ENCODE peak calls at places on chromosomes 11 and 22, in eight cellular contexts. One of them, this sample, is unnamed.

GRCh38 chr11:9615031-9615451 is 41.6 kb downstream of the WEE1 start:
- DNase-seq in H54: no peak
- DNase-seq in testis: no peak
- DNase-seq in IMR-90: peak
- DNase-seq in NB4: peak
- DNase-seq in A549: no peak
- DNase-seq in adrenal gland: no peak
- DNase-seq in GM12892: no peak
- DNase-seq in this sample: no peak

GRCh38 chr22:49689858-49690257 is 137.8 kb downstream of the BRD1 start:
- DNase-seq in H54: no peak
- DNase-seq in testis: no peak
- DNase-seq in IMR-90: no peak
- DNase-seq in NB4: no peak
- DNase-seq in A549: no peak
- DNase-seq in adrenal gland: no peak
- DNase-seq in GM12892: no peak
- DNase-seq in this sample: no peak

GRCh38 chr11:105910095-105910715 is 111.8 kb downstream of the MSANTD4 start:
- DNase-seq in H54: no peak
- DNase-seq in testis: no peak
- DNase-seq in IMR-90: peak
- DNase-seq in NB4: no peak
- DNase-seq in A549: no peak
- DNase-seq in adrenal gland: no peak
- DNase-seq in GM12892: no peak
- DNase-seq in this sample: no peak

GRCh38 chr11:131652231-131652630 is 281.8 kb downstream of the NTM start:
- DNase-seq in H54: no peak
- DNase-seq in testis: no peak
- DNase-seq in IMR-90: no peak
- DNase-seq in NB4: no peak
- DNase-seq in A549: no peak
- DNase-seq in adrenal gland: no peak
- DNase-seq in GM12892: no peak
- DNase-seq in this sample: no peak

GRCh38 chr22:26038365-26038764 is 130.9 kb upstream of the SEZ6L start:
- DNase-seq in H54: no peak
- DNase-seq in testis: no peak
- DNase-seq in IMR-90: no peak
- DNase-seq in NB4: no peak
- DNase-seq in A549: no peak
- DNase-seq in adrenal gland: no peak
- DNase-seq in GM12892: no peak
- DNase-seq in this sample: no peak

GRCh38 chr11:11243790-11244469 is 109.1 kb downstream of the CSNK2A3 start:
- DNase-seq in H54: no peak
- DNase-seq in testis: peak
- DNase-seq in IMR-90: no peak
- DNase-seq in NB4: peak
- DNase-seq in A549: peak
- DNase-seq in adrenal gland: peak
- DNase-seq in GM12892: no peak
- DNase-seq in this sample: peak

GRCh38 chr11:225734-226453 is 10.2 kb downstream of the SIRT3 start:
- DNase-seq in H54: no peak
- DNase-seq in testis: no peak
- DNase-seq in IMR-90: peak
- DNase-seq in NB4: peak
- DNase-seq in A549: no peak
- DNase-seq in adrenal gland: peak
- DNase-seq in GM12892: no peak
- DNase-seq in this sample: no peak

GRCh38 chr22:45164217-45165123 is 745 bp downstream of the NUP50 start:
- DNase-seq in H54: no peak
- DNase-seq in testis: no peak
- DNase-seq in IMR-90: no peak
- DNase-seq in NB4: peak
- DNase-seq in A549: peak
- DNase-seq in adrenal gland: no peak
- DNase-seq in GM12892: peak
- DNase-seq in this sample: peak

GRCh38 chr11:133809525-133810178 is 35.7 kb downstream of the SPATA19 start:
- DNase-seq in H54: no peak
- DNase-seq in testis: no peak
- DNase-seq in IMR-90: no peak
- DNase-seq in NB4: no peak
- DNase-seq in A549: no peak
- DNase-seq in adrenal gland: no peak
- DNase-seq in GM12892: no peak
- DNase-seq in this sample: no peak

GRCh38 chr11:106950067-106950491 is 68.2 kb downstream of the GUCY1A2 start:
- DNase-seq in H54: no peak
- DNase-seq in testis: no peak
- DNase-seq in IMR-90: no peak
- DNase-seq in NB4: no peak
- DNase-seq in A549: no peak
- DNase-seq in adrenal gland: no peak
- DNase-seq in GM12892: no peak
- DNase-seq in this sample: no peak

GRCh38 chr11:78801161-78801884 is 226.7 kb upstream of the NARS2 start:
- DNase-seq in H54: no peak
- DNase-seq in testis: no peak
- DNase-seq in IMR-90: peak
- DNase-seq in NB4: peak
- DNase-seq in A549: no peak
- DNase-seq in adrenal gland: peak
- DNase-seq in GM12892: no peak
- DNase-seq in this sample: no peak

GRCh38 chr11:125364085-125364822 is 131.8 kb downstream of the FEZ1 start:
- DNase-seq in H54: no peak
- DNase-seq in testis: no peak
- DNase-seq in IMR-90: peak
- DNase-seq in NB4: no peak
- DNase-seq in A549: no peak
- DNase-seq in adrenal gland: no peak
- DNase-seq in GM12892: no peak
- DNase-seq in this sample: no peak

GRCh38 chr11:45394294-45395085 is 108.3 kb upstream of the SYT13 start:
- DNase-seq in H54: no peak
- DNase-seq in testis: no peak
- DNase-seq in IMR-90: no peak
- DNase-seq in NB4: no peak
- DNase-seq in A549: no peak
- DNase-seq in adrenal gland: no peak
- DNase-seq in GM12892: no peak
- DNase-seq in this sample: no peak

GRCh38 chr11:31106963-31107576 is 262.5 kb downstream of the DCDC1 start:
- DNase-seq in H54: peak
- DNase-seq in testis: peak
- DNase-seq in IMR-90: peak
- DNase-seq in NB4: peak
- DNase-seq in A549: peak
- DNase-seq in adrenal gland: peak
- DNase-seq in GM12892: no peak
- DNase-seq in this sample: peak

GRCh38 chr11:94175545-94175944 is 46.9 kb downstream of the PANX1 start:
- DNase-seq in H54: no peak
- DNase-seq in testis: no peak
- DNase-seq in IMR-90: peak
- DNase-seq in NB4: no peak
- DNase-seq in A549: no peak
- DNase-seq in adrenal gland: no peak
- DNase-seq in GM12892: no peak
- DNase-seq in this sample: no peak

GRCh38 chr22:29245626-29246385 is 22.0 kb downstream of the RHBDD3 start:
- DNase-seq in H54: peak
- DNase-seq in testis: peak
- DNase-seq in IMR-90: peak
- DNase-seq in NB4: peak
- DNase-seq in A549: peak
- DNase-seq in adrenal gland: peak
- DNase-seq in GM12892: peak
- DNase-seq in this sample: peak

GRCh38 chr11:75063732-75064314 is 32.9 kb downstream of the OR2AT4 start:
- DNase-seq in H54: no peak
- DNase-seq in testis: no peak
- DNase-seq in IMR-90: peak
- DNase-seq in NB4: no peak
- DNase-seq in A549: no peak
- DNase-seq in adrenal gland: no peak
- DNase-seq in GM12892: no peak
- DNase-seq in this sample: no peak

GRCh38 chr11:67435727-67436458 is 1.6 kb downstream of the PTPRCAP start:
- DNase-seq in H54: no peak
- DNase-seq in testis: no peak
- DNase-seq in IMR-90: no peak
- DNase-seq in NB4: no peak
- DNase-seq in A549: no peak
- DNase-seq in adrenal gland: no peak
- DNase-seq in GM12892: no peak
- DNase-seq in this sample: no peak
- TF ChIP-seq POLR2A in H54: peak
- TF ChIP-seq POLR2A in testis: no peak
- TF ChIP-seq POLR2A in IMR-90: no peak
- TF ChIP-seq POLR2A in NB4: no peak
- TF ChIP-seq POLR2A in A549: no peak
- TF ChIP-seq POLR2A in adrenal gland: no peak
- TF ChIP-seq POLR2A in GM12892: peak
- TF ChIP-seq POLR2A in this sample: no peak

GRCh38 chr11:6413791-6414231 is 5.1 kb downstream of the APBB1 start:
- DNase-seq in H54: no peak
- DNase-seq in testis: no peak
- DNase-seq in IMR-90: no peak
- DNase-seq in NB4: no peak
- DNase-seq in A549: no peak
- DNase-seq in adrenal gland: peak
- DNase-seq in GM12892: no peak
- DNase-seq in this sample: no peak

GRCh38 chr11:6418199-6418957 is 516 bp downstream of the APBB1 start:
- DNase-seq in H54: no peak
- DNase-seq in testis: peak
- DNase-seq in IMR-90: no peak
- DNase-seq in NB4: no peak
- DNase-seq in A549: no peak
- DNase-seq in adrenal gland: peak
- DNase-seq in GM12892: no peak
- DNase-seq in this sample: no peak

GRCh38 chr11:6420677-6421076 is 1.8 kb upstream of the APBB1 start:
- DNase-seq in H54: no peak
- DNase-seq in testis: no peak
- DNase-seq in IMR-90: no peak
- DNase-seq in NB4: no peak
- DNase-seq in A549: no peak
- DNase-seq in adrenal gland: no peak
- DNase-seq in GM12892: no peak
- DNase-seq in this sample: no peak

GRCh38 chr11:6414874-6415328 is 4.0 kb downstream of the APBB1 start:
- DNase-seq in H54: no peak
- DNase-seq in testis: no peak
- DNase-seq in IMR-90: no peak
- DNase-seq in NB4: peak
- DNase-seq in A549: no peak
- DNase-seq in adrenal gland: peak
- DNase-seq in GM12892: no peak
- DNase-seq in this sample: no peak

DNA sequence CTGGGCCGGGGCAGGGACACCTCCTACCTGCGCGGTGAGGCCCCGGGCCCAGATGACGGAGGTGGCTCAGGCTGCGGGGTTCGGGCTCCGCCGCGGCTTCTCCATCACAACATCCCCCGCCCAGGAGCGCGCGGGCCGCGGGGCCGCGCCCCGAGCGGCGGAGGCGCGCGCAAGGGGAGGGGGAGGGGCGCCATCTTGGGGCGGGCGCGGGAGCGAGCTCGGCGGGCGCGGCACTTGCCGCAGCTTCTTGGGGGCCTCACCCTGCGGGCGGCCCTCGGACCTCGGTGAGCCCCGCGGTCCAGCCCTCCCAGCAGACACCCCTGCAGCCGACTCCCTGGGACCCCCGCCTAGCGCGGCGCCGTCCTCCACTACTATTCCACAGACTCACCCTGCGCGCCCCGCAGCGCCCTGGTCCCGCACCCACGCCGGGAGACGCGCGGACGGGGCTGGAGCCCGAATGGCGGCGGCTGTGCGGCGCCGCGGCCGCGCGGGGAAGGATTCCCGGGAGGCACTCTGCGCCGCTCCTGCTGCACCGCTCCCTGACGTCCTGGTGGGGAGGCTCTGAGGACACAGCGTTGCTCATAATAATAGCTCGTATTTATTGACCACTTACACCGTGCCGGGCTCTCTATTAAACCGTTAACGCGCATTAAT is at the start of gene APBB1:
- DNase-seq in H54: peak
- DNase-seq in testis: peak
- DNase-seq in IMR-90: peak
- DNase-seq in NB4: no peak
- DNase-seq in A549: peak
- DNase-seq in adrenal gland: peak
- DNase-seq in GM12892: peak
- DNase-seq in this sample: peak
- TF ChIP-seq POLR2A in H54: peak
- TF ChIP-seq POLR2A in testis: no peak
- TF ChIP-seq POLR2A in IMR-90: no peak
- TF ChIP-seq POLR2A in NB4: no peak
- TF ChIP-seq POLR2A in A549: peak
- TF ChIP-seq POLR2A in adrenal gland: peak
- TF ChIP-seq POLR2A in GM12892: no peak
- TF ChIP-seq POLR2A in this sample: no peak

GRCh38 chr11:43643898-43644625 is 36.5 kb upstream of the HSD17B12 start:
- DNase-seq in H54: peak
- DNase-seq in testis: peak
- DNase-seq in IMR-90: peak
- DNase-seq in NB4: peak
- DNase-seq in A549: peak
- DNase-seq in adrenal gland: peak
- DNase-seq in GM12892: peak
- DNase-seq in this sample: peak
- TF ChIP-seq POLR2A in H54: peak
- TF ChIP-seq POLR2A in testis: no peak
- TF ChIP-seq POLR2A in IMR-90: peak
- TF ChIP-seq POLR2A in NB4: peak
- TF ChIP-seq POLR2A in A549: peak
- TF ChIP-seq POLR2A in adrenal gland: peak
- TF ChIP-seq POLR2A in GM12892: peak
- TF ChIP-seq POLR2A in this sample: peak

DNA sequence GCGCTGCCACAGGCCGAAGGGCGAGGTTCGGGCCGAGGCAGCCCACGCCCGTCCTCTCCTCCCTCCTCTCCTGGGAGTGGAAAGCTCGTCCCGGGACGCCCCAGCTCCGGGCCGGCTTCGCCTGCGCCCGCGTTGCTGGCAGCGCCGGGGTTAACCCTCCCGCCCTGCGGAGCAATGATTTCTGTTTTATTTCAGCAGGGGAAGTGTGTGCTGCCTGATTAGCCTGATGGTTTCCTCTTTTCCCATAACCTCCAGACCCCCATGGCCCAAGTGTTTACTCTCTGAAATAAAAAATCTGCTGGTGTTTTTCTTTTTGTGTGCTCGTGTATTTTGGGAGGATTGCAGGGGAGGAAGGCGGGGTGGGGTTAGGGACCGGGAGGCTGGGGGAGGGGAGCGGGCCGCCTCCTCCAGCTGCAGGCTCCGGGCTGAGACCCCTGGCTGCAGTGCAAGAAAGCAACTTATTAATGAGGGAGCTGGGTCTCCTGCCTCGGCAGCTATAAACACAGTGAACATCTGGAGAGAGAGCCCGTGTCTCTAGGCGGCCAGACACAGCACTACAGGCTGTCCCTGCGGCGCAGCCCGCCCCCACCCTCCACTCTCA is 38.6 kb downstream of the ETS1 start:
- DNase-seq in H54: no peak
- DNase-seq in testis: peak
- DNase-seq in IMR-90: peak
- DNase-seq in NB4: peak
- DNase-seq in A549: no peak
- DNase-seq in adrenal gland: peak
- DNase-seq in GM12892: no peak
- DNase-seq in this sample: no peak
- TF ChIP-seq POLR2A in H54: no peak
- TF ChIP-seq POLR2A in testis: no peak
- TF ChIP-seq POLR2A in IMR-90: no peak
- TF ChIP-seq POLR2A in NB4: no peak
- TF ChIP-seq POLR2A in A549: no peak
- TF ChIP-seq POLR2A in adrenal gland: no peak
- TF ChIP-seq POLR2A in GM12892: no peak
- TF ChIP-seq POLR2A in this sample: no peak

This sample was measured in erythroblast.